ENCODE peak calls at places on chromosomes 2 and 18, in eight cellular contexts. R, S, M, N, T, F, H and Y are unnamed samples. For H3K4me1 and H3K27me3, the result is how much of the 10 kb centered on the place peaks cover.

GRCh38 chr2:74544634-74545033 is 9.1 kb downstream of the LOXL3 start:
- DNase-seq in R (no peak), S (no peak), M (no peak), N (no peak), T (peak), F (no peak), H (no peak), Y (no peak)

GRCh38 chr2:3982160-3982559 is 278.8 kb downstream of the DCDC2C start:
- DNase-seq in R (no peak), S (no peak), M (no peak), N (no peak), T (no peak), F (no peak), H (no peak), Y (no peak)

GRCh38 chr2:141824790-141825189 is 306.0 kb downstream of the LRP1B start:
- DNase-seq in R (no peak), S (no peak), M (no peak), N (no peak), T (no peak), F (no peak), H (no peak), Y (no peak)

GRCh38 chr2:71581015-71581414 is 127.7 kb downstream of the DYSF start:
- DNase-seq in R (no peak), S (peak), M (no peak), N (no peak), T (no peak), F (no peak), H (no peak), Y (no peak)

GRCh38 chr2:101277111-101277510 is 24.4 kb downstream of the CNOT11 start:
- DNase-seq in R (no peak), S (no peak), M (no peak), N (peak), T (no peak), F (no peak), H (no peak), Y (peak)

GRCh38 chr2:40823465-40823864 is 371.6 kb upstream of the SLC8A1 start:
- DNase-seq in R (no peak), S (no peak), M (no peak), N (no peak), T (no peak), F (no peak), H (no peak), Y (no peak)

GRCh38 chr2:100321881-100322820 is at the start of gene LONRF2:
- DNase-seq in R (no peak), S (peak), M (peak), N (peak), T (no peak), F (no peak), H (peak), Y (peak)

GRCh38 chr2:219399716-219400478 is 12.2 kb upstream of the DNPEP start:
- DNase-seq in R (no peak), S (no peak), M (no peak), N (no peak), T (no peak), F (no peak), H (no peak), Y (no peak)

GRCh38 chr2:207239222-207239674 is 73.5 kb upstream of the KLF7 start:
- DNase-seq in R (no peak), S (peak), M (no peak), N (peak), T (no peak), F (peak), H (peak), Y (peak)

GRCh38 chr2:16650287-16651249 is 15.1 kb downstream of the CYRIA start:
- DNase-seq in R (no peak), S (no peak), M (no peak), N (no peak), T (no peak), F (no peak), H (no peak), Y (no peak)

GRCh38 chr2:231613054-231613654 is 20.5 kb downstream of the TEX44 start:
- DNase-seq in R (no peak), S (peak), M (peak), N (no peak), T (no peak), F (no peak), H (no peak), Y (no peak)

GRCh38 chr2:208311321-208311720 is 45.3 kb downstream of the PIKFYVE start:
- DNase-seq in R (no peak), S (no peak), M (no peak), N (no peak), T (no peak), F (no peak), H (no peak), Y (no peak)

GRCh38 chr2:190458352-190459107 is 50.4 kb downstream of the MFSD6 start:
- DNase-seq in R (no peak), S (no peak), M (no peak), N (no peak), T (no peak), F (no peak), H (no peak), Y (no peak)

GRCh38 chr2:45716915-45717314 is 65.4 kb downstream of the PRKCE start:
- DNase-seq in R (no peak), S (no peak), M (no peak), N (no peak), T (no peak), F (no peak), H (no peak), Y (no peak)

GRCh38 chr2:240277073-240277806 is 136.8 kb upstream of the OTOS start:
- DNase-seq in R (peak), S (no peak), M (no peak), N (peak), T (peak), F (peak), H (peak), Y (peak)

GRCh38 chr18:74252032-74252380 is 39.8 kb downstream of the CYB5A start:
- DNase-seq in R (no peak), S (no peak), M (no peak), N (no peak), T (no peak), F (no peak), H (no peak), Y (no peak)

GRCh38 chr2:39666489-39667141 is 898 bp downstream of the TMEM178A start:
- DNase-seq in R (no peak), S (no peak), M (no peak), N (no peak), T (no peak), F (no peak), H (no peak), Y (no peak)

GRCh38 chr18:79982736-79983135 is 5.6 kb downstream of the TXNL4A start:
- DNase-seq in R (no peak), S (no peak), M (no peak), N (no peak), T (no peak), F (no peak), H (no peak), Y (no peak)

GRCh38 chr18:76679877-76680276 is 142.5 kb upstream of the ZNF236 start:
- DNase-seq in R (no peak), S (no peak), M (peak), N (no peak), T (no peak), F (no peak), H (no peak), Y (no peak)

GRCh38 chr2:197028230-197028629 is 101.7 kb upstream of the PGAP1 start:
- DNase-seq in R (no peak), S (no peak), M (no peak), N (no peak), T (no peak), F (no peak), H (no peak), Y (no peak)

GRCh38 chr2:64888591-64889309 is 100.4 kb upstream of the SLC1A4 start:
- DNase-seq in R (no peak), S (no peak), M (peak), N (no peak), T (no peak), F (no peak), H (no peak), Y (no peak)

GRCh38 chr2:1010373-1011017 is 59.8 kb downstream of the SNTG2 start:
- DNase-seq in R (no peak), S (no peak), M (no peak), N (no peak), T (no peak), F (no peak), H (no peak), Y (no peak)

GRCh38 chr2:202249864-202250263 is 11.5 kb upstream of the SUMO1 start:
- DNase-seq in R (no peak), S (no peak), M (peak), N (no peak), T (no peak), F (no peak), H (no peak), Y (no peak)

GRCh38 chr18:34864836-34865497 is 154.9 kb downstream of the DTNA start:
- DNase-seq in R (no peak), S (no peak), M (no peak), N (no peak), T (no peak), F (no peak), H (no peak), Y (no peak)

GRCh38 chr2:189232759-189233406 is 53.3 kb upstream of the COL5A2 start:
- DNase-seq in R (no peak), S (no peak), M (no peak), N (no peak), T (no peak), F (no peak), H (no peak), Y (no peak)

DNA sequence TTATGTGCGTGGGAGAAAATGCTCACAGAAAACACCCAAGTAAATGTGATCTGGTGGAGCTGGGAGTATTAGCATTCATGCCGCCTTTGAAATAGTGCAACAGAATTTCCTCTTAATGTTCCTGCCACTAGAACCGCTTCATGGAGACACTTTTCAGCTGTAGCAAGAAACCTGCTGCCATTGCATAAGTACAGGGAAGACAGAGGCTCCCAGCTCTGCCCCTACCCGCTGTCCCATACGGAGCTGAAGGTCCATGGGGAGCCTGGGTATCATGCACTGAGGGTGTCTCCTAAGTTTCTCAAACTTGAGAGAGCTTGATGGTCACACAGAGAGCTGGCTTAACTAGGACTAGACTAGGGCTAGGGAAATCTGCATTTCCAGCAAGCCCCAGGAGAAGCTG is 49.6 kb downstream of the CRIM1 start:
- DNase-seq in R (no peak), S (no peak), M (no peak), N (no peak), T (no peak), F (no peak), H (no peak), Y (no peak)
- H3K4me1 ChIP-seq in R (under half), S (half or more), M (under half), N (under half), T (under half), F (half or more), H (under half), Y (under half)

GRCh38 chr2:20182241-20182931 is 42.5 kb downstream of the SDC1 start:
- DNase-seq in R (no peak), S (no peak), M (no peak), N (peak), T (no peak), F (no peak), H (peak), Y (no peak)
- H3K27me3 ChIP-seq in R (under half), S (under half), M (under half), N (under half), T (under half), F (under half), H (under half), Y (under half)

GRCh38 chr2:68250652-68251186 is 1.6 kb downstream of the PPP3R1 start:
- DNase-seq in R (no peak), S (no peak), M (no peak), N (no peak), T (no peak), F (no peak), H (no peak), Y (no peak)
- H3K4me1 ChIP-seq in R (under half), S (half or more), M (under half), N (under half), T (under half), F (under half), H (under half), Y (under half)

GRCh38 chr2:85669549-85669948 is 1.6 kb upstream of the SFTPB start:
- DNase-seq in R (no peak), S (no peak), M (no peak), N (no peak), T (no peak), F (no peak), H (peak), Y (no peak)
- H3K27me3 ChIP-seq in R (under half), S (under half), M (under half), N (under half), T (under half), F (under half), H (under half), Y (under half)

GRCh38 chr2:234427081-234428058 is 69.5 kb downstream of the ARL4C start:
- DNase-seq in R (no peak), S (no peak), M (peak), N (peak), T (no peak), F (no peak), H (no peak), Y (no peak)
- H3K4me1 ChIP-seq in R (under half), S (under half), M (under half), N (under half), T (under half), F (under half), H (under half), Y (under half)

GRCh38 chr2:222052934-222053367 is 245.8 kb downstream of the PAX3 start:
- DNase-seq in R (peak), S (no peak), M (peak), N (no peak), T (no peak), F (no peak), H (no peak), Y (no peak)

GRCh38 chr2:222055328-222055727 is 243.5 kb downstream of the PAX3 start:
- DNase-seq in R (no peak), S (no peak), M (no peak), N (no peak), T (no peak), F (no peak), H (no peak), Y (no peak)

GRCh38 chr2:222054813-222055212 is 244.0 kb downstream of the PAX3 start:
- DNase-seq in R (no peak), S (no peak), M (no peak), N (no peak), T (no peak), F (no peak), H (no peak), Y (no peak)

GRCh38 chr2:222049946-222050345 is 248.9 kb downstream of the PAX3 start:
- DNase-seq in R (no peak), S (no peak), M (no peak), N (no peak), T (no peak), F (no peak), H (no peak), Y (no peak)

DNA sequence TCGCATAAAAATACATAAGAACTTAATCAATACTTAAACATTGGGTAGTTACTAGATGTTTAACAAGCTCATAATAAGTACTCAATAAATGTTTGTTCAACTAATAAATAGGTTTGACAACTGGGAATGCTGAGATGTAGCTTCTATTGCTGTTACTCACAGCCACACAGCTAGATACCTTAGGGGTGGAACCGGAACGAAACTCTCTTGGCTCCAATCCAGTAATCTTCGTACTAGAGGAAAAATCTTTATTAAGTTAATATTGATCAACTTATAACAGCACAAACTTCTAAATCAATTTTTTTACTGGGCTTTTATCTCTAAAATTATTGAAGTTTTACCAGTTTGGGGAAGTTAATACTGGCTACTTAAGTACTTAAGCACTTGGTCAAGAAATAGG is 247.8 kb downstream of the PAX3 start:
- DNase-seq in R (no peak), S (no peak), M (no peak), N (no peak), T (no peak), F (no peak), H (no peak), Y (no peak)
- H3K27me3 ChIP-seq in R (under half), S (half or more), M (half or more), N (under half), T (under half), F (under half), H (under half), Y (under half)

DNA sequence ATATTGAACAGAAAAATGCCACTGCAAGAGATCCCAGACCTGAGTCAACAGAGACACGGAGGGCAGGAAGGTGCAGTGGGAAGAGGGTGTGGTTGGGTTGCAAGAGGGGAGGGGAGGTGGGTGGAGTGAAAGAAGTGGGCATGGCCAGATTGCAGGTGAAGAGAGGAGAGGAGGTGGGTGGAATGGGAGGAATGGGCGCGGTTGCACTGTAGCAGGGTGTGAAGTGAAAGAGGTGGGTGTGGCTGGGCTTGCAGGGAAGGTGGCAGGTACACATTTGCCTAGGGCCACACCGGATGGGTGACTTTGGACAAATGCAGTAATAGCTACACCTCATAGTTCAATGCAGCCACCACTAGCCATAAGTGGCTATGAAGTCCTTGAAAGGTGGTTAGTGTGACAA is 71.1 kb downstream of the DOCK10 start:
- DNase-seq in R (peak), S (no peak), M (no peak), N (peak), T (peak), F (no peak), H (no peak), Y (no peak)
- H3K4me1 ChIP-seq in R (under half), S (under half), M (under half), N (under half), T (under half), F (under half), H (under half), Y (under half)

DNA sequence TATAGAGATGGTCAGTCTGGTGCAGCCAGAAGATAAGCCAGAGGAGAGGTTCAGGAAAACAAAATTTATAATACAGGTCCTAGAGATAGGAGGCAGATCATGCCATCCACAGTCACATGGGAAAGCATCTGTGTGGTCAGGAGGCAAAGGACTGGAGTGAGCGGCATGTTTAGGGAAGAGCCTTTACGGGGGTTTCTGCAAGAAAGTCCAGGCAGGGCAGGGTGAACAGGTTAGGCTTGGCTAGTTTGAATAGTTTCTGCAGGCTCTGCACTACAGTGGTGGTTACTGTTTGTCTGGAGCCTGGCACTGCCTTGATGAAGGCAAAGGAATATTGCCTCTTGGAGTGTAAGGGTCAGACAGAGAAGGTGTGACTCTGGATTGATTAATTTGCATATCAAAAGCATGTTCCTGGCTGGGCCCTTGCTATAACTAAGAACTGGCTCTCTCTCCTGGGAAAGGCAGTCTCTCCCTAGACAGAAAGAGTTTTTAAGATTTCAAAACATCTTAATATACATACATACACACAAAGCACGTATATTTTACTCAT is 1034.7 kb upstream of the CHAC2 start:
- DNase-seq in R (no peak), S (no peak), M (no peak), N (no peak), T (no peak), F (no peak), H (no peak), Y (no peak)
- H3K27me3 ChIP-seq in R (under half), S (under half), M (under half), N (under half), T (under half), F (under half), H (under half), Y (under half)

GRCh38 chr2:9306910-9307309 is 100.3 kb downstream of the ASAP2 start:
- DNase-seq in R (no peak), S (no peak), M (no peak), N (no peak), T (no peak), F (no peak), H (no peak), Y (peak)
- H3K4me1 ChIP-seq in R (under half), S (half or more), M (under half), N (under half), T (under half), F (under half), H (under half), Y (under half)